ENCODE peak calls at places on chromosome 16, in five cellular contexts. One of them, this sample, is unnamed.

GRCh38 chr16:995087-995486 is 13.5 kb downstream of the SOX8 start:
- DNase-seq in HCT116: no peak
- DNase-seq in SK-N-SH: no peak
- DNase-seq in H1: no peak
- DNase-seq in HepG2: no peak
- DNase-seq in this sample: peak

GRCh38 chr16:2210386-2211365 is at the start of gene BRICD5:
- DNase-seq in SK-N-SH: no peak
- DNase-seq in HCT116: no peak
- DNase-seq in H1: no peak
- DNase-seq in HepG2: peak
- DNase-seq in this sample: no peak

GRCh38 chr16:1640261-1640956 is 28.2 kb downstream of the CRAMP1 start:
- DNase-seq in HepG2: no peak
- DNase-seq in HCT116: no peak
- DNase-seq in H1: no peak
- DNase-seq in SK-N-SH: no peak
- DNase-seq in this sample: no peak

GRCh38 chr16:17901309-17901708 is 430.5 kb upstream of the XYLT1 start:
- DNase-seq in H1: no peak
- DNase-seq in SK-N-SH: no peak
- DNase-seq in HepG2: no peak
- DNase-seq in HCT116: no peak
- DNase-seq in this sample: no peak

GRCh38 chr16:29310852-29311314 is 95.6 kb downstream of the NPIPB11 start:
- DNase-seq in HepG2: peak
- DNase-seq in SK-N-SH: no peak
- DNase-seq in H1: no peak
- DNase-seq in HCT116: no peak
- DNase-seq in this sample: peak

GRCh38 chr16:20956319-20956718 is 55.7 kb downstream of the LYRM1 start:
- DNase-seq in HCT116: no peak
- DNase-seq in HepG2: no peak
- DNase-seq in SK-N-SH: no peak
- DNase-seq in H1: no peak
- DNase-seq in this sample: peak

GRCh38 chr16:1471569-1472194 is 3.1 kb downstream of the CLCN7 start:
- DNase-seq in HCT116: no peak
- DNase-seq in HepG2: no peak
- DNase-seq in SK-N-SH: no peak
- DNase-seq in H1: no peak
- DNase-seq in this sample: no peak

GRCh38 chr16:1941924-1942809 is 832 bp downstream of the MSRB1 start:
- DNase-seq in HCT116: no peak
- DNase-seq in HepG2: no peak
- DNase-seq in H1: no peak
- DNase-seq in SK-N-SH: no peak
- DNase-seq in this sample: peak

GRCh38 chr16:1194665-1195392 is 30.2 kb downstream of the TPSG1 start:
- DNase-seq in HCT116: no peak
- DNase-seq in H1: no peak
- DNase-seq in SK-N-SH: peak
- DNase-seq in HepG2: no peak
- DNase-seq in this sample: no peak

GRCh38 chr16:69110406-69110805 is 5.0 kb downstream of the HAS3 start:
- DNase-seq in H1: no peak
- DNase-seq in HepG2: no peak
- DNase-seq in HCT116: no peak
- DNase-seq in SK-N-SH: no peak
- DNase-seq in this sample: no peak

GRCh38 chr16:50666658-50667496 is 14.2 kb downstream of the SNX20 start:
- DNase-seq in HCT116: no peak
- DNase-seq in SK-N-SH: no peak
- DNase-seq in HepG2: no peak
- DNase-seq in H1: no peak
- DNase-seq in this sample: no peak

GRCh38 chr16:23615805-23616204 is 19.7 kb upstream of the NDUFAB1 start:
- DNase-seq in H1: no peak
- DNase-seq in HCT116: no peak
- DNase-seq in SK-N-SH: no peak
- DNase-seq in HepG2: no peak
- DNase-seq in this sample: no peak

GRCh38 chr16:23280483-23280967 is 21.6 kb upstream of the SCNN1B start:
- DNase-seq in H1: no peak
- DNase-seq in HCT116: no peak
- DNase-seq in HepG2: no peak
- DNase-seq in SK-N-SH: no peak
- DNase-seq in this sample: no peak

GRCh38 chr16:57694556-57695377 is at the start of gene DRC7:
- DNase-seq in HepG2: peak
- DNase-seq in SK-N-SH: peak
- DNase-seq in HCT116: peak
- DNase-seq in H1: peak
- DNase-seq in this sample: peak

GRCh38 chr16:82801361-82801760 is 174.6 kb downstream of the CDH13 start:
- DNase-seq in SK-N-SH: no peak
- DNase-seq in HepG2: no peak
- DNase-seq in H1: no peak
- DNase-seq in HCT116: no peak
- DNase-seq in this sample: no peak

GRCh38 chr16:75108792-75109731 is 7.5 kb downstream of the LDHD start:
- DNase-seq in H1: no peak
- DNase-seq in HepG2: no peak
- DNase-seq in SK-N-SH: no peak
- DNase-seq in HCT116: peak
- DNase-seq in this sample: peak

GRCh38 chr16:75106351-75107274 is 10.0 kb downstream of the LDHD start:
- DNase-seq in H1: no peak
- DNase-seq in HCT116: no peak
- DNase-seq in HepG2: no peak
- DNase-seq in SK-N-SH: no peak
- DNase-seq in this sample: no peak

GRCh38 chr16:75109732-75110243 is 6.8 kb downstream of the LDHD start:
- DNase-seq in HepG2: no peak
- DNase-seq in H1: no peak
- DNase-seq in SK-N-SH: no peak
- DNase-seq in HCT116: no peak
- DNase-seq in this sample: no peak

GRCh38 chr16:75105306-75106061 is 11.1 kb downstream of the LDHD start:
- DNase-seq in HepG2: no peak
- DNase-seq in H1: no peak
- DNase-seq in SK-N-SH: peak
- DNase-seq in HCT116: no peak
- DNase-seq in this sample: no peak

GRCh38 chr16:75107505-75107904 is 9.1 kb downstream of the LDHD start:
- DNase-seq in HCT116: no peak
- DNase-seq in HepG2: no peak
- DNase-seq in H1: no peak
- DNase-seq in SK-N-SH: no peak
- DNase-seq in this sample: no peak
- TF ChIP-seq JUND in HCT116: no peak
- TF ChIP-seq JUND in HepG2: no peak
- TF ChIP-seq JUND in H1: no peak
- TF ChIP-seq JUND in SK-N-SH: no peak
- TF ChIP-seq JUND in this sample: no peak

DNA sequence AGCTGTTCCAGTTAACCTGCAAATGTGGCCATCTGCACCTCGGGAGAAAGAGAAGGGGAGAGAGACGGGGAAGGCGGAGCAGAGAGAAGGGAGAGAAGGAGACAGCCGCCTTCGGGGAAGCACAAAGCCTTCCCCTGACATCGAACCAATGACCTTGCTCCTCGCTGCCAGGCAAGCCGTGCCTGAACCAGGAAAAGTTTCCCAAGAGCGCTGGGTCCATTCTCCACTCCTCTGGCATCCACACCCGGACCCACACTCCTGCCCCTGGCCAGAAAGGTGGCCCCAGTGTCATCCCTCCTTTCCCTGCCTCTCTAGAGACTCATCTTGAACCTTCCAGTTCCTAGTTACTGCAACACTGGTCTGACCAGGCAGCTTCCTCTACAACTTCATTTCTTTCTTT is 175.0 kb downstream of the C16orf78 start:
- DNase-seq in HCT116: no peak
- DNase-seq in HepG2: no peak
- DNase-seq in H1: no peak
- DNase-seq in SK-N-SH: no peak
- DNase-seq in this sample: no peak
- TF ChIP-seq JUND in HCT116: no peak
- TF ChIP-seq JUND in HepG2: no peak
- TF ChIP-seq JUND in H1: no peak
- TF ChIP-seq JUND in SK-N-SH: no peak
- TF ChIP-seq JUND in this sample: no peak

DNA sequence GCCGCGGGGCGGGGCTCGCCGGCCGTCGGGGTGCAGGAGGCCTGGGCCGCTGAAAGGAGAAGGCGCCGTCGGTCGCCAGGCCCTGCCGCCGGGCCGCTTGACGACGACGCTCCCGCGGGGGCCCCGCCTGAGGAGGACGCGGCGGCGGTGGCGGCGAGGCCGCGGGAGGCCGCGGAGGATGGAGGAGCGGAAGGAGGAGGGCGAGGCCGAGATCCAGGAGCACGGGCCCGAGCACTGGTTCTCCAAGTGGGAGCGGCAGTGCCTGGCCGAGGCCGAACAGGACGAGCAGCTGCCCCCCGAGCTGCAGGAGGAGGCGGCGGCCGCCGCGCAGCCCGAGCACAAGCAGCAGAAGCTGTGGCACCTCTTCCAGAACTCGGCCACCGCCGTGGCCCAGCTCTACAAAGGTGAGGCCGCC is 430 bp downstream of the HAPSTR1 start:
- DNase-seq in SK-N-SH: no peak
- DNase-seq in HepG2: no peak
- DNase-seq in HCT116: no peak
- DNase-seq in H1: no peak
- DNase-seq in this sample: no peak
- TF ChIP-seq JUND in SK-N-SH: no peak
- TF ChIP-seq JUND in HepG2: no peak
- TF ChIP-seq JUND in HCT116: no peak
- TF ChIP-seq JUND in H1: no peak
- TF ChIP-seq JUND in this sample: no peak

GRCh38 chr16:30381351-30382041 is 865 bp downstream of the SEPTIN1 start:
- DNase-seq in HepG2: no peak
- DNase-seq in HCT116: no peak
- DNase-seq in SK-N-SH: no peak
- DNase-seq in H1: no peak
- DNase-seq in this sample: no peak
- TF ChIP-seq JUND in HepG2: no peak
- TF ChIP-seq JUND in HCT116: no peak
- TF ChIP-seq JUND in SK-N-SH: no peak
- TF ChIP-seq JUND in H1: peak
- TF ChIP-seq JUND in this sample: no peak

GRCh38 chr16:27582883-27583282 is 32.9 kb downstream of the KATNIP start:
- DNase-seq in SK-N-SH: no peak
- DNase-seq in HCT116: no peak
- DNase-seq in HepG2: no peak
- DNase-seq in H1: no peak
- DNase-seq in this sample: no peak
- TF ChIP-seq JUND in SK-N-SH: no peak
- TF ChIP-seq JUND in HCT116: no peak
- TF ChIP-seq JUND in HepG2: no peak
- TF ChIP-seq JUND in H1: no peak
- TF ChIP-seq JUND in this sample: no peak

GRCh38 chr16:85527767-85528297 is 85.3 kb upstream of the GSE1 start:
- DNase-seq in HepG2: no peak
- DNase-seq in SK-N-SH: no peak
- DNase-seq in HCT116: no peak
- DNase-seq in H1: no peak
- DNase-seq in this sample: no peak
- TF ChIP-seq JUND in HepG2: no peak
- TF ChIP-seq JUND in SK-N-SH: no peak
- TF ChIP-seq JUND in HCT116: no peak
- TF ChIP-seq JUND in H1: no peak
- TF ChIP-seq JUND in this sample: no peak

GRCh38 chr16:79299154-79299799 is 301.3 kb downstream of the MAF start:
- DNase-seq in H1: peak
- DNase-seq in HepG2: no peak
- DNase-seq in SK-N-SH: peak
- DNase-seq in HCT116: no peak
- DNase-seq in this sample: no peak
- TF ChIP-seq JUND in H1: no peak
- TF ChIP-seq JUND in HepG2: no peak
- TF ChIP-seq JUND in SK-N-SH: no peak
- TF ChIP-seq JUND in HCT116: no peak
- TF ChIP-seq JUND in this sample: no peak

DNA sequence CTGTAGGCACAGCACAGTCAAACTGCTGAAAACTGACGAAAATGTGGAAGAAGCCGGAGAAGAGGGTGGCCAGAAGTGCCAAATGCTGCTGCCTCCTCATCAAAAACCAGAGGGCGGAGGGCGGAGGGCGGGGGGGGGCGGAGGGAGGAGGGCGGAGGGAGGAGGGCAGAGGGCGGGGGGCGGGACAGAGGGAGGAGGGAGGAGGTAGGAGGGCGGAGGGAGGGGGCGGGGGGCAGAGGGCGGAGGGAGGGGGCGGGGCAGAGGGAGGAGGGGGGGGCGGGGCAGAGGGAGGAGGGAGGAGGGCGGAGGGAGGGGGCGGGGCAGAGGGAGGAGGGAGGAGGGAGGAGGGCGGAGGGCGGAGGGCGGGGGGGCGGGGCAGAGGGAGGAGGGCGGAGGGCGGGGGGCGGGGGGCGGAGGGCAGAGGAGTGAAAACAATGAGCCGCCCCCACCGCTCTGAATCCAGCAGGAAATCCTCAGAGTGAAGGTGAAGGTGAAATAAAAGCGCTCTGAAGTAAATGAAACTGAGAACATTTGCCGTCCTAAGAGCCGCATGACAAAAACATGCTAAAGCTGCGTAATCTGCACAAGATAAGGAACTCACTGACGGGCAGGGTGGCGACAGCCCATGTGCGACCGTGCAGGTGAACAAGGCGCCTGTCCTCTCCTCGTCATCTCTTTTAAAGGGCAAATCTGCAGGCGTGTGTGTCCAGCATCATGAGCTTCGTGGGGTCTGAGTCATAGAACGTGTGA is 22.6 kb upstream of the CBFA2T3 start:
- DNase-seq in HCT116: no peak
- DNase-seq in SK-N-SH: peak
- DNase-seq in H1: no peak
- DNase-seq in HepG2: no peak
- DNase-seq in this sample: no peak
- TF ChIP-seq JUND in HCT116: no peak
- TF ChIP-seq JUND in SK-N-SH: no peak
- TF ChIP-seq JUND in H1: no peak
- TF ChIP-seq JUND in HepG2: no peak
- TF ChIP-seq JUND in this sample: no peak

This sample was measured in T47D.